ENCODE peak calls at places on chromosomes 1 and 21, in seven cellular contexts. L is upper lobe of left lung, A is sigmoid colon, T is stomach, X is ovary, J is A549, S is tibial nerve. H is an unnamed sample.

GRCh38 chr1:39272027-39272790 is 67.7 kb downstream of the MACF1 start:
- DNase-seq in J (no peak), X (peak; percentile 39), T (no peak), A (no peak), S (no peak), L (no peak), H (no peak)

GRCh38 chr1:228141871-228142615 is 2.0 kb downstream of the GUK1 start:
- DNase-seq in J (no peak), T (peak; percentile 22), A (peak; percentile 61), L (no peak), X (peak; percentile 64), S (no peak), H (no peak)

GRCh38 chr1:156675715-156676311 is 1.4 kb downstream of the NES start:
- DNase-seq in S (no peak), T (no peak), L (no peak), A (no peak), X (no peak), J (no peak), H (no peak)

GRCh38 chr1:221473392-221473791 is 268.5 kb downstream of the DUSP10 start:
- DNase-seq in S (no peak), A (no peak), L (no peak), T (no peak), X (no peak), J (no peak), H (no peak)

GRCh38 chr1:46465981-46466476 is 23.6 kb upstream of the DMBX1 start:
- DNase-seq in S (no peak), T (no peak), X (no peak), L (no peak), A (no peak), J (no peak), H (no peak)

GRCh38 chr1:83883979-83884378 is 115.0 kb downstream of the TTLL7 start:
- DNase-seq in S (no peak), X (no peak), T (no peak), A (no peak), J (no peak), L (no peak), H (no peak)

GRCh38 chr1:30469426-30469825 is 254.0 kb downstream of the MATN1 start:
- DNase-seq in A (peak; percentile 10), S (no peak), T (no peak), X (no peak), L (no peak), J (no peak), H (peak; percentile 62)

GRCh38 chr1:220824031-220824989 is 37.6 kb downstream of the MTARC1 start:
- DNase-seq in L (no peak), S (no peak), T (no peak), A (no peak), X (no peak), J (no peak), H (no peak)

DNA sequence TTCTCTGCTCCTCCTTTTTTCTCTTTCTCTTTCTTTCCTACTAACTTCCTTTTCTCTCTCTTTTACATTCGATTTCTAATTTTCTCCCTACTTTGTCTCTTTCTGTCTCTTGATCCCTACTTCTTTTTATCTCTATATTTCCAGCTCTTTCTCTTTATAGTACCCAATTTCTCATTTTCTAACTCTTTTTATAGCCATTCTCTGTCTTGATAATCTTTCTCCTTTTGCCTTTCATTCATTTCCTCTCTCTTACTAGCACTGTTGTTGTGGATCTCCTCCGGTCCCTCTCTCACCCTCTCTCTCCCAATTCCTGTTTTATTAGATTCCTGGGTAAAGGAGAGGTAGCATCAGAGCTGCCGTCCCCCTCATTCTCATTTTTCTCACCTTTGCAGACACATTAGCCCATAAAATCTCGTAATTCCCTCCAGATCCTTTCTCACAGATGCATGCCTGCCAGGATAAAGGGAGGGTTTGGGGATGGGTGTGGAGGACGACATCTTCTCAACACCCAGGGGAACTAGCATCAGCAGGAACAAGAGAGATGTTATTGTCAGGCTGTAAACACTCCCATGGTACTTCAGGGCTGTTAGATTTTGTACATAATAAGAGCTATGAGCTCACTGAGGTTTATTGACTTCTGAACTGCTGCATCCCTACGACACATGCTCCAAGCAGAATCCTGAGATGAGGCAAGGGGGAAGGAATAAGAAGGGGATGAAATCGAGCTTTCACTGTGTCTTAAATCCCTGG is 159.0 kb upstream of the GALNT2 start:
- DNase-seq in L (no peak), S (no peak), A (no peak), J (no peak), T (no peak), X (no peak), H (no peak)
- TF ChIP-seq EP300 in L (no peak), S (no peak), A (no peak), J (no peak), T (no peak), X (no peak), H (no peak)

DNA sequence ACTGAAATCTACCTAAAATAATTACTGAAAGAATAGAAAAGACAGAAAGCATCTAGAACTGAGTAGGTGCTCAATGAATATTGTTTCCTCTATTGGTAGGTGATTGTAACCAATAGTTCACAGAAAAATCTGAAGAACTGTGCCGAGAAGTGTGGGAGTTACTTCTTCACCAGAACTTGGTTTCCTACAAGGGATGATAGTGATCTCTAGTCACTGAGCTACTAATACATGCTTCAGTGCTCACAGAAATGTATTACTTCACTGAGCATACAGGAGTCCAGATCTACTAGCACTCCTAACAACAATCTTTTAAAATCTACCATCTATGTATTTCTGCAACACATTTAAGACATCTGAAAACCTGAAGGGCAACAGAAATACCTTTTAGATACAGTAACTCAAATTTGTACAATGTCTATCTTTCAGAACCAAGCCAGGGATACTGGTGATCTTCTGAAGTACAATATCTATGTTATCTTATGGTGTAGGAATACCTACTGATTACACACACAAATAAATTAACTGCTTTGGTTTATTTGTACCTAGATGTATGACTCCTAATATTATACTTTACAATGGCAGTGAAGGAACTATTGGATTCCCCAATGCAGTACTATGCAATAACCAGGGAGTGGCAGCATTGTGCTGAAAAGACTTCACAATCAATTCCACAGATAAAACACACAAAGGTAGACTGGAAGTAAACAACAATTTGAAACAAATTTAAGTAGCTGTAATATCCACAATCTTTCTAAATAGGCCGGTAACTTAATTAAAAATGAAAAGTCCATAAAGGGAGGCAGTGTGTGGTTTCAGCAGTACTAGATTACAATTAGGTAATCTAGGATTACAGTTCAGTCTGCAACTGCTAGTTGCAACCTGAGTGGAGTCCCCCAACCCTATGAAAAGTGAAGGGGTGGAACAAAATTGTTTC is 243.0 kb downstream of the SLC45A1 start:
- DNase-seq in J (peak; percentile 55), A (no peak), T (no peak), L (no peak), S (peak; percentile 34), X (no peak), H (no peak)
- TF ChIP-seq EP300 in J (no peak), A (no peak), T (no peak), L (no peak), S (no peak), X (no peak), H (no peak)

GRCh38 chr1:162663086-162663485 is 30.8 kb downstream of the DDR2 start:
- DNase-seq in T (no peak), S (no peak), A (no peak), X (no peak), J (no peak), L (no peak), H (no peak)
- TF ChIP-seq EP300 in T (no peak), S (no peak), A (no peak), X (no peak), J (no peak), L (no peak), H (no peak)

GRCh38 chr21:31326478-31327247 is 17.4 kb downstream of the TIAM1 start:
- DNase-seq in T (no peak), X (no peak), L (no peak), S (no peak), A (no peak), J (no peak), H (no peak)
- TF ChIP-seq EP300 in T (no peak), X (no peak), L (no peak), S (no peak), A (no peak), J (no peak), H (no peak)

DNA sequence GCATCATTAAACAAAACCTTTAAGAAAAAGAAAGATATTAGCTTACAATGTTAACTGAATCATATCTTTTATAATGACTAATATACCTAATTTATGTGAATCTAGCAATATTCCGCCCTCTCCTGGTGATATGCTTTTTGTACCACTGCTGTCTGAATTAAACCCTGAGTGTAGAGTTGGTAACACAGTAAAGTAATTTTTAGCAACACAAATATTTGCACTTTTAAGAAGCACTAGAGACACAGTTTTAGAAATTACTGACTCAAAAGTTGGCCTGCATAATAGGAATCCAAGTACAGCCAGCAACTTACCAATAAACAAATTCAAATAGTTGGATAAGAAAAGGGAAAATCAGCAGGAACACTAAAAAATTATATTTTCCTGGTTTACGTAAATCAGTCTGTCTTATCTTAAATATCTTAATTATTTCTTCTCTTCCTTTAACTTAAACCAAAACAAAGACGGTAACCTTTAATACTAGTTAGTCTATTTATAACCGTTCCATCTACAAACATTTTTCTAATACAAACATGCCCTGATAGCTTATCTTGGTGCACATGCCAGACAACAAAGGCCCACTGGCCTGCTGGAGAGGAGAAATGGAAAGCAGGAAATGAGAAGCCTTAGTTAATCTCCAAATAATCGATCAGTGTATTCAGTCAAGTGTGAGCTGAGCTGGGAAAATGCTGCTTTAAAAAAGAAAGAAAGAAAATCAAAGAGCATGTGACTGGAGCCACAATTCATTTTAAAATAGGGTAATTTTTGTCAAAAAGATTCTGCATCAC is 246.0 kb downstream of the RERE start:
- DNase-seq in X (no peak), S (peak; percentile 74), T (peak; percentile 73), J (peak; percentile 20), A (no peak), L (no peak), H (no peak)
- TF ChIP-seq EP300 in X (no peak), S (no peak), T (no peak), J (no peak), A (no peak), L (no peak), H (no peak)

DNA sequence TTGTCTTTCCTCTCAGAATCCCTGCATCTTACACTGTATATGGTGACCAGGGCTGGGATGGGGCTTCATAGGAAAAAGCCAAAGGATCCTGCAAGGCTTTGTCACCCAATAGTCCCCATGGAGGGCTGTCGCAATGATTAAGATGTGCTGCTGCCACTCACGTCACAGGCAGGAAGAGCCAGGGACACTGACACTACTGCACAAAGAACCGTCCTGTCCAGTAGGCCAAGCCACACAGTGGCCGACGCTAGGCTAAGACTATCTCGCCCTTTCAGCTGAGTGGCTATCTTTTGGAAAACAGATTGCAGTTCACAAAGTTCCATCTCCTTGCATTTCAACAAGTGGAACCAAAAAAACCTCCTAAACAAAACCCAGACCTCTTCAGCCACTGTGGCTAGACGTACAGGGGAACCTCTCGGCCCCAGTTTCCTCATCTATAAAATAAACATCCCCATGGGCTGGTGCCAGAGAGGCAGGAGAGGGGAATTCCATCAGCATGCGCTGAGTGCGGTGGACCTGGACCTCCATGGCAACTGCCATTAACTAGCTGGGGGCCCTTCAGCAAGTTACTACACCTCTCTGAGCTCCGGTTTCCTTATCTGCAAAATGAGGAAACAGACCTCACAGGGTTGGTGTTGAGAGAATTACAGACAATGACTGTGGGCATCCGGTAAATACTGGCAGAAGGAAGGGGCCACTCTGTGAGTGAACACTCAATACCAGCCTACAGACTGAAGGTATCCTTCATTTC is 8.7 kb downstream of the CAPZB start:
- DNase-seq in S (no peak), J (no peak), L (peak; percentile 68), X (no peak), A (no peak), T (no peak), H (no peak)
- TF ChIP-seq EP300 in S (peak; percentile 43), J (no peak), L (peak; percentile 2), X (no peak), A (no peak), T (no peak), H (no peak)

GRCh38 chr21:45386728-45387371 is 18.1 kb upstream of the COL18A1 start:
- DNase-seq in X (peak; percentile 88), J (peak; percentile 45), S (peak; percentile 57), T (no peak), L (no peak), A (peak; percentile 82), H (no peak)
- TF ChIP-seq EP300 in X (peak; percentile 75), J (no peak), S (peak; percentile 43), T (no peak), L (peak; percentile 70), A (peak; percentile 65), H (no peak)

GRCh38 chr21:39071623-39072214 is 111.5 kb downstream of the PSMG1 start:
- DNase-seq in A (no peak), S (no peak), T (no peak), L (no peak), X (no peak), J (no peak), H (no peak)
- TF ChIP-seq EP300 in A (no peak), S (no peak), T (no peak), L (no peak), X (no peak), J (no peak), H (no peak)

H was measured in suprapubic skin.